ENCODE peak calls at places on chromosomes 5 and 9, in six cellular contexts. N is ascending aorta, S is mucosa of descending colon, O is foreskin fibroblast, A is mesendoderm, X is colonic mucosa. J is an unnamed sample.

GRCh38 chr9:120917989-120918630 is 8.5 kb downstream of the TRAF1 start:
- DNase-seq in X (no peak), A (no peak), S (no peak), N (no peak), O (no peak), J (no peak)

GRCh38 chr5:104088876-104089778 is 526.5 kb upstream of the NUDT12 start:
- DNase-seq in X (no peak), N (no peak), A (peak; percentile 19), O (no peak), S (no peak), J (no peak)

GRCh38 chr9:130981761-130982147 is 27.2 kb upstream of the LAMC3 start:
- DNase-seq in A (no peak), N (no peak), X (no peak), S (no peak), O (no peak), J (no peak)

GRCh38 chr9:92664394-92665152 is 5.4 kb downstream of the IPPK start:
- DNase-seq in S (no peak), X (no peak), N (no peak), A (peak; percentile 45), O (no peak), J (no peak)

GRCh38 chr5:78659114-78659513 is 10.5 kb upstream of the LHFPL2 start:
- DNase-seq in A (no peak), S (no peak), O (no peak), X (no peak), N (no peak), J (peak; percentile 36)

GRCh38 chr5:62509823-62510222 is 68.8 kb upstream of the LRRC70 start:
- DNase-seq in N (no peak), S (no peak), O (no peak), X (no peak), A (no peak), J (no peak)

GRCh38 chr5:124660229-124661093 is 86.0 kb downstream of the ZNF608 start:
- DNase-seq in O (no peak), S (no peak), N (no peak), A (peak; percentile 92), X (no peak), J (no peak)

GRCh38 chr9:136075134-136075841 is 19.8 kb downstream of the NACC2 start:
- DNase-seq in X (no peak), A (no peak), N (no peak), S (no peak), O (no peak), J (no peak)

GRCh38 chr5:887947-888640 is 4.5 kb downstream of the BRD9 start:
- DNase-seq in X (no peak), N (no peak), S (no peak), O (no peak), A (no peak), J (no peak)

GRCh38 chr5:140855772-140856674 is at the start of gene PCDHA10:
- DNase-seq in X (no peak), S (no peak), N (no peak), O (no peak), A (peak; percentile 59), J (no peak)

GRCh38 chr5:2534970-2535369 is 216.5 kb downstream of the IRX2 start:
- DNase-seq in N (no peak), S (no peak), O (no peak), A (no peak), X (no peak), J (no peak)

GRCh38 chr5:172881691-172882370 is 47.8 kb downstream of the ERGIC1 start:
- DNase-seq in O (peak; percentile 68), N (no peak), S (no peak), X (no peak), A (no peak), J (no peak)

GRCh38 chr5:57817001-57817453 is 334.4 kb upstream of the ACTBL2 start:
- DNase-seq in A (no peak), S (no peak), X (no peak), O (no peak), N (no peak), J (no peak)

GRCh38 chr9:109771084-109771483 is 8.9 kb upstream of the PALM2AKAP2 start:
- DNase-seq in S (no peak), X (no peak), N (no peak), A (peak; percentile 97), O (no peak), J (no peak)

GRCh38 chr9:90128587-90129190 is 513.9 kb downstream of the DIRAS2 start:
- DNase-seq in X (no peak), O (no peak), A (no peak), N (no peak), S (no peak), J (no peak)

GRCh38 chr9:114737118-114737517 is 55.1 kb upstream of the TEX48 start:
- DNase-seq in X (no peak), N (no peak), S (no peak), O (no peak), A (no peak), J (no peak)

GRCh38 chr5:116084891-116085715 is at the start of gene COMMD10:
- DNase-seq in O (peak; percentile 74), A (peak; percentile 85), S (peak; percentile 88), N (peak; percentile 84), X (peak; percentile 81), J (peak; percentile 49)

GRCh38 chr5:175523292-175523691 is 44.9 kb downstream of the SFXN1 start:
- DNase-seq in A (no peak), N (no peak), X (no peak), O (no peak), S (no peak), J (no peak)

GRCh38 chr9:4750021-4750673 is 9.1 kb upstream of the AK3 start:
- DNase-seq in O (no peak), S (no peak), N (no peak), A (peak; percentile 31), X (no peak), J (no peak)

GRCh38 chr5:116088062-116088461 is 3.2 kb downstream of the COMMD10 start:
- DNase-seq in S (no peak), A (no peak), X (no peak), O (no peak), N (no peak), J (no peak)

GRCh38 chr9:34501889-34502425 is 20.8 kb downstream of the ENHO start:
- DNase-seq in X (no peak), N (peak; percentile 69), S (no peak), A (peak; percentile 35), O (peak; percentile 6), J (peak; percentile 69)

GRCh38 chr5:4700082-4700481 is 440.0 kb upstream of the ADAMTS16 start:
- DNase-seq in S (no peak), N (no peak), X (no peak), A (peak; percentile 85), O (no peak), J (peak; percentile 80)

GRCh38 chr5:142501890-142502289 is 177.1 kb upstream of the SPRY4 start:
- DNase-seq in A (peak; percentile 18), O (no peak), S (no peak), N (peak; percentile 2), X (no peak), J (no peak)

GRCh38 chr5:54727874-54728273 is 210.3 kb downstream of the SNX18 start:
- DNase-seq in O (no peak), N (no peak), S (no peak), X (no peak), A (no peak), J (no peak)

GRCh38 chr5:71744009-71744792 is 25.1 kb downstream of the CARTPT start:
- DNase-seq in A (no peak), X (peak; percentile 66), N (no peak), O (no peak), S (peak; percentile 37), J (no peak)

GRCh38 chr9:99092643-99093491 is 12.0 kb upstream of the TGFBR1 start:
- DNase-seq in O (no peak), A (no peak), X (no peak), S (no peak), N (no peak), J (no peak)

GRCh38 chr5:169064093-169064492 is 236.8 kb downstream of the SLIT3 start:
- DNase-seq in N (peak; percentile 78), S (no peak), A (no peak), O (no peak), X (no peak), J (no peak)

DNA sequence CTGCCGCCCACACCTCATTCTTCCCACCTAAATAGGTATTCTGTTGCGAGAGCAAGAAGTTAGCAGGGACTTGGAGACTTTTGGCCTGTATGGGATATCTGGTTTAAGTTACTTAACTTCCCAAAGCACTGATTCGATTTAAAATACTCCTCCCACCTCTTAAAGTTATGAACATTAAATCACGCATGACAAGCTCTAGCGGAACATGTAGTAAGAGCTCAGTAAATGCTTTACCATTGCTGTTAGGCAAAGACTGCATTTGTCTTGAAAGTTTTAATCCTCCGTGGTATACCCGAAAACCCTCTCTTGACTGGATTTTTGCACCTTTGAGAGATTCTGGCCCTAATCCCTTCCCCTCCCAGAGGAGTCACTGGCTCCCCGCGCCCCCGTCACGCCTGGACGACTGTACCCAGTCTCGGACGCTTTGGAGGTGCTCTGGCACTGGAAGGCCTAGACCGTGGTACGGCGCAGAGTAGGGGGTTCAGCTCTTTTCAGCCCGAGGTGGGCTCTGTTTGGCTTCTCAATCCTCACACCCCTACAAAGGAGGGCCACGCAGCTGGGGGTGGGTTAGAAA is 4.4 kb downstream of the GDNF start:
- DNase-seq in N (no peak), X (no peak), S (no peak), A (no peak), O (no peak), J (no peak)
- H3K4me3 ChIP-seq in N (no peak overlapping the region), X (peak overlapping the region; percentile 1), S (no peak overlapping the region), A (no peak overlapping the region), O (no peak overlapping the region), J (no peak overlapping the region)

GRCh38 chr9:95129651-95130291 is 187.7 kb downstream of the FANCC start:
- DNase-seq in A (peak; percentile 61), O (no peak), S (no peak), X (no peak), N (peak; percentile 19), J (no peak)

GRCh38 chr9:95128177-95128524 is 189.4 kb downstream of the FANCC start:
- DNase-seq in N (no peak), S (no peak), X (no peak), A (no peak), O (no peak), J (no peak)

GRCh38 chr9:95125652-95126051 is 191.9 kb downstream of the FANCC start:
- DNase-seq in S (no peak), X (no peak), A (peak; percentile 32), N (peak; percentile 65), O (no peak), J (no peak)

GRCh38 chr9:95126739-95127138 is 190.8 kb downstream of the FANCC start:
- DNase-seq in A (no peak), N (peak; percentile 64), O (no peak), S (no peak), X (no peak), J (no peak)

GRCh38 chr9:95127249-95128176 is 190.0 kb downstream of the FANCC start:
- DNase-seq in S (peak; percentile 90), X (peak; percentile 86), N (peak; percentile 94), O (peak; percentile 73), A (peak; percentile 89), J (peak; percentile 91)
- H3K4me3 ChIP-seq in S (no peak overlapping the region), X (no peak overlapping the region), N (peak overlapping the region; percentile 62), O (peak overlapping the region; percentile 40), A (no peak overlapping the region), J (peak overlapping the region; percentile 33)

GRCh38 chr5:90409318-90410177 is at the start of gene CETN3:
- DNase-seq in N (peak; percentile 95), X (peak; percentile 94), A (peak; percentile 96), O (peak; percentile 89), S (peak; percentile 94), J (peak; percentile 89)
- H3K4me3 ChIP-seq in N (peak within 1 kb of the TSS; percentile 89), X (peak within 1 kb of the TSS; percentile 73), A (peak within 1 kb of the TSS; percentile 98), O (peak within 1 kb of the TSS; percentile 82), S (peak within 1 kb of the TSS; percentile 73), J (peak within 1 kb of the TSS; percentile 50)

GRCh38 chr5:167743685-167744084 is 547.8 kb upstream of the WWC1 start:
- DNase-seq in A (no peak), N (no peak), S (no peak), X (no peak), O (peak; percentile 74), J (no peak)

GRCh38 chr5:167745868-167746267 is 545.6 kb upstream of the WWC1 start:
- DNase-seq in N (no peak), S (no peak), O (no peak), A (no peak), X (no peak), J (no peak)
- H3K4me3 ChIP-seq in N (no peak overlapping the region), S (no peak overlapping the region), O (no peak overlapping the region), A (no peak overlapping the region), X (no peak overlapping the region), J (no peak overlapping the region)

J was measured in tibial nerve.